ENCODE peak calls at places on chromosomes 7 and 10, in five cellular contexts. F is NCI-H460, G is fibroblast of gingiva, E is GM23248, J is thoracic aorta. U is an unnamed sample.

GRCh38 chr7:140638311-140638791 is 2.3 kb downstream of the DENND2A start:
- DNase-seq in F (no peak), G (peak), J (no peak), E (peak), U (peak)

GRCh38 chr10:34813626-34814227 is 1.4 kb downstream of the PARD3 start:
- DNase-seq in G (peak), E (peak), J (no peak), F (no peak), U (peak)

GRCh38 chr10:72331575-72332422 is 22.9 kb downstream of the DNAJB12 start:
- DNase-seq in F (peak), G (peak), J (peak), E (peak), U (peak)

GRCh38 chr10:88232978-88233537 is 350.1 kb downstream of the RNLS start:
- DNase-seq in J (no peak), G (no peak), F (no peak), E (no peak), U (no peak)

GRCh38 chr7:151168022-151168786 is 710 bp upstream of the GBX1 start:
- DNase-seq in F (peak), G (no peak), J (no peak), E (peak), U (no peak)

GRCh38 chr7:50471970-50472369 is 21.8 kb upstream of the FIGNL1 start:
- DNase-seq in J (no peak), G (no peak), F (no peak), E (no peak), U (no peak)

GRCh38 chr7:30448461-30449189 is 30.0 kb downstream of the NOD1 start:
- DNase-seq in J (no peak), F (no peak), E (no peak), G (no peak), U (no peak)

GRCh38 chr7:114086491-114086905 is 167.7 kb upstream of the PPP1R3A start:
- DNase-seq in E (peak), J (no peak), G (no peak), F (no peak), U (no peak)

GRCh38 chr7:9890092-9890491 is 1083.6 kb upstream of the PHF14 start:
- DNase-seq in F (no peak), E (no peak), J (no peak), G (no peak), U (no peak)

GRCh38 chr10:119667562-119668328 is 16.6 kb downstream of the BAG3 start:
- DNase-seq in G (peak), E (peak), F (peak), J (peak), U (peak)

GRCh38 chr10:10777279-10777678 is 240.4 kb upstream of the CELF2 start:
- DNase-seq in J (no peak), E (no peak), F (peak), G (no peak), U (no peak)

GRCh38 chr7:98209166-98209920 is 1.9 kb upstream of the BHLHA15 start:
- DNase-seq in G (no peak), J (no peak), F (no peak), E (no peak), U (no peak)

U was measured in IMR-90.